ENCODE peak calls at places on chromosomes 4 and X, in six cellular contexts. One of them, this sample, is unnamed.

GRCh38 chr4:76562851-76563803 is 128.1 kb downstream of the SHROOM3 start:
- DNase-seq in AG09309: no peak
- DNase-seq in caudate nucleus: no peak
- DNase-seq in endodermal cell: no peak
- DNase-seq in stimulated activated effector memory CD8-positive, alpha-beta T cell treated with anti-CD3 and anti-CD28 coated beads, Interleukin-12 subunit alpha, Interleukin-12 subunit beta, amount 100 ng/mL, for 72 hours: no peak
- DNase-seq in activated CD4-positive, CD25-positive, alpha-beta regulatory T cell: no peak
- DNase-seq in this sample: no peak

GRCh38 chr4:77773101-77773500 is 46.1 kb downstream of the CNOT6L start:
- DNase-seq in endodermal cell: no peak
- DNase-seq in AG09309: no peak
- DNase-seq in caudate nucleus: no peak
- DNase-seq in stimulated activated effector memory CD8-positive, alpha-beta T cell treated with anti-CD3 and anti-CD28 coated beads, Interleukin-12 subunit alpha, Interleukin-12 subunit beta, amount 100 ng/mL, for 72 hours: no peak
- DNase-seq in activated CD4-positive, CD25-positive, alpha-beta regulatory T cell: no peak
- DNase-seq in this sample: no peak

GRCh38 chr4:91035276-91035675 is 908.1 kb downstream of the CCSER1 start:
- DNase-seq in AG09309: no peak
- DNase-seq in stimulated activated effector memory CD8-positive, alpha-beta T cell treated with anti-CD3 and anti-CD28 coated beads, Interleukin-12 subunit alpha, Interleukin-12 subunit beta, amount 100 ng/mL, for 72 hours: no peak
- DNase-seq in activated CD4-positive, CD25-positive, alpha-beta regulatory T cell: no peak
- DNase-seq in caudate nucleus: no peak
- DNase-seq in endodermal cell: no peak
- DNase-seq in this sample: no peak

GRCh38 chr4:78568640-78569261 is 17.2 kb downstream of the ANXA3 start:
- DNase-seq in endodermal cell: no peak
- DNase-seq in activated CD4-positive, CD25-positive, alpha-beta regulatory T cell: no peak
- DNase-seq in caudate nucleus: no peak
- DNase-seq in AG09309: no peak
- DNase-seq in stimulated activated effector memory CD8-positive, alpha-beta T cell treated with anti-CD3 and anti-CD28 coated beads, Interleukin-12 subunit alpha, Interleukin-12 subunit beta, amount 100 ng/mL, for 72 hours: no peak
- DNase-seq in this sample: no peak

GRCh38 chrX:447052-447451 is 60.3 kb upstream of the PPP2R3B start:
- DNase-seq in stimulated activated effector memory CD8-positive, alpha-beta T cell treated with anti-CD3 and anti-CD28 coated beads, Interleukin-12 subunit alpha, Interleukin-12 subunit beta, amount 100 ng/mL, for 72 hours: no peak
- DNase-seq in endodermal cell: no peak
- DNase-seq in activated CD4-positive, CD25-positive, alpha-beta regulatory T cell: no peak
- DNase-seq in AG09309: no peak
- DNase-seq in caudate nucleus: no peak
- DNase-seq in this sample: no peak

GRCh38 chrX:136250191-136251041 is 784 bp downstream of the MAP7D3 start:
- DNase-seq in stimulated activated effector memory CD8-positive, alpha-beta T cell treated with anti-CD3 and anti-CD28 coated beads, Interleukin-12 subunit alpha, Interleukin-12 subunit beta, amount 100 ng/mL, for 72 hours: no peak
- DNase-seq in activated CD4-positive, CD25-positive, alpha-beta regulatory T cell: no peak
- DNase-seq in AG09309: no peak
- DNase-seq in endodermal cell: peak
- DNase-seq in caudate nucleus: no peak
- DNase-seq in this sample: peak

GRCh38 chr4:154465085-154465484 is 26.5 kb downstream of the DCHS2 start:
- DNase-seq in activated CD4-positive, CD25-positive, alpha-beta regulatory T cell: no peak
- DNase-seq in caudate nucleus: no peak
- DNase-seq in AG09309: no peak
- DNase-seq in stimulated activated effector memory CD8-positive, alpha-beta T cell treated with anti-CD3 and anti-CD28 coated beads, Interleukin-12 subunit alpha, Interleukin-12 subunit beta, amount 100 ng/mL, for 72 hours: no peak
- DNase-seq in endodermal cell: no peak
- DNase-seq in this sample: no peak

GRCh38 chr4:156118821-156119220 is 165.2 kb upstream of the CTSO start:
- DNase-seq in activated CD4-positive, CD25-positive, alpha-beta regulatory T cell: no peak
- DNase-seq in stimulated activated effector memory CD8-positive, alpha-beta T cell treated with anti-CD3 and anti-CD28 coated beads, Interleukin-12 subunit alpha, Interleukin-12 subunit beta, amount 100 ng/mL, for 72 hours: no peak
- DNase-seq in caudate nucleus: no peak
- DNase-seq in endodermal cell: no peak
- DNase-seq in AG09309: no peak
- DNase-seq in this sample: no peak

GRCh38 chrX:107228486-107228819 is 22.0 kb downstream of the DNAAF6 start:
- DNase-seq in caudate nucleus: no peak
- DNase-seq in activated CD4-positive, CD25-positive, alpha-beta regulatory T cell: no peak
- DNase-seq in stimulated activated effector memory CD8-positive, alpha-beta T cell treated with anti-CD3 and anti-CD28 coated beads, Interleukin-12 subunit alpha, Interleukin-12 subunit beta, amount 100 ng/mL, for 72 hours: no peak
- DNase-seq in endodermal cell: no peak
- DNase-seq in AG09309: no peak
- DNase-seq in this sample: no peak

GRCh38 chrX:44157858-44158257 is 184.7 kb upstream of the NDP start:
- DNase-seq in stimulated activated effector memory CD8-positive, alpha-beta T cell treated with anti-CD3 and anti-CD28 coated beads, Interleukin-12 subunit alpha, Interleukin-12 subunit beta, amount 100 ng/mL, for 72 hours: no peak
- DNase-seq in AG09309: no peak
- DNase-seq in endodermal cell: no peak
- DNase-seq in caudate nucleus: no peak
- DNase-seq in activated CD4-positive, CD25-positive, alpha-beta regulatory T cell: no peak
- DNase-seq in this sample: no peak

GRCh38 chr4:184382189-184382846 is 92.0 kb downstream of the IRF2 start:
- DNase-seq in caudate nucleus: no peak
- DNase-seq in activated CD4-positive, CD25-positive, alpha-beta regulatory T cell: no peak
- DNase-seq in stimulated activated effector memory CD8-positive, alpha-beta T cell treated with anti-CD3 and anti-CD28 coated beads, Interleukin-12 subunit alpha, Interleukin-12 subunit beta, amount 100 ng/mL, for 72 hours: no peak
- DNase-seq in endodermal cell: peak
- DNase-seq in AG09309: no peak
- DNase-seq in this sample: no peak

GRCh38 chr4:29311231-29311630 is 1408.9 kb upstream of the PCDH7 start:
- DNase-seq in activated CD4-positive, CD25-positive, alpha-beta regulatory T cell: no peak
- DNase-seq in caudate nucleus: no peak
- DNase-seq in endodermal cell: no peak
- DNase-seq in AG09309: no peak
- DNase-seq in stimulated activated effector memory CD8-positive, alpha-beta T cell treated with anti-CD3 and anti-CD28 coated beads, Interleukin-12 subunit alpha, Interleukin-12 subunit beta, amount 100 ng/mL, for 72 hours: no peak
- DNase-seq in this sample: no peak

GRCh38 chrX:150212672-150213480 is 150.2 kb upstream of the MAMLD1 start:
- DNase-seq in activated CD4-positive, CD25-positive, alpha-beta regulatory T cell: no peak
- DNase-seq in stimulated activated effector memory CD8-positive, alpha-beta T cell treated with anti-CD3 and anti-CD28 coated beads, Interleukin-12 subunit alpha, Interleukin-12 subunit beta, amount 100 ng/mL, for 72 hours: no peak
- DNase-seq in AG09309: no peak
- DNase-seq in endodermal cell: peak
- DNase-seq in caudate nucleus: no peak
- DNase-seq in this sample: peak

GRCh38 chr4:13547563-13548041 is 3.3 kb upstream of the NKX3-2 start:
- DNase-seq in stimulated activated effector memory CD8-positive, alpha-beta T cell treated with anti-CD3 and anti-CD28 coated beads, Interleukin-12 subunit alpha, Interleukin-12 subunit beta, amount 100 ng/mL, for 72 hours: no peak
- DNase-seq in caudate nucleus: no peak
- DNase-seq in endodermal cell: peak
- DNase-seq in AG09309: no peak
- DNase-seq in activated CD4-positive, CD25-positive, alpha-beta regulatory T cell: no peak
- DNase-seq in this sample: peak

GRCh38 chrX:147183161-147183560 is 368.6 kb upstream of the CXorf51A start:
- DNase-seq in caudate nucleus: no peak
- DNase-seq in activated CD4-positive, CD25-positive, alpha-beta regulatory T cell: no peak
- DNase-seq in AG09309: no peak
- DNase-seq in endodermal cell: no peak
- DNase-seq in stimulated activated effector memory CD8-positive, alpha-beta T cell treated with anti-CD3 and anti-CD28 coated beads, Interleukin-12 subunit alpha, Interleukin-12 subunit beta, amount 100 ng/mL, for 72 hours: no peak
- DNase-seq in this sample: no peak

GRCh38 chrX:154002215-154002719 is 17.4 kb downstream of the IRAK1 start:
- DNase-seq in AG09309: peak
- DNase-seq in caudate nucleus: no peak
- DNase-seq in activated CD4-positive, CD25-positive, alpha-beta regulatory T cell: no peak
- DNase-seq in endodermal cell: no peak
- DNase-seq in stimulated activated effector memory CD8-positive, alpha-beta T cell treated with anti-CD3 and anti-CD28 coated beads, Interleukin-12 subunit alpha, Interleukin-12 subunit beta, amount 100 ng/mL, for 72 hours: no peak
- DNase-seq in this sample: no peak

GRCh38 chr4:140151700-140152014 is 2.3 kb downstream of the MAML3 start:
- DNase-seq in caudate nucleus: no peak
- DNase-seq in AG09309: no peak
- DNase-seq in activated CD4-positive, CD25-positive, alpha-beta regulatory T cell: peak
- DNase-seq in stimulated activated effector memory CD8-positive, alpha-beta T cell treated with anti-CD3 and anti-CD28 coated beads, Interleukin-12 subunit alpha, Interleukin-12 subunit beta, amount 100 ng/mL, for 72 hours: no peak
- DNase-seq in endodermal cell: no peak
- DNase-seq in this sample: peak

GRCh38 chrX:3184176-3184930 is 143.1 kb downstream of the ARSF start:
- DNase-seq in endodermal cell: no peak
- DNase-seq in AG09309: peak
- DNase-seq in activated CD4-positive, CD25-positive, alpha-beta regulatory T cell: no peak
- DNase-seq in stimulated activated effector memory CD8-positive, alpha-beta T cell treated with anti-CD3 and anti-CD28 coated beads, Interleukin-12 subunit alpha, Interleukin-12 subunit beta, amount 100 ng/mL, for 72 hours: no peak
- DNase-seq in caudate nucleus: no peak
- DNase-seq in this sample: no peak

GRCh38 chr4:73725499-73725898 is 14.9 kb upstream of the CXCL8 start:
- DNase-seq in activated CD4-positive, CD25-positive, alpha-beta regulatory T cell: no peak
- DNase-seq in stimulated activated effector memory CD8-positive, alpha-beta T cell treated with anti-CD3 and anti-CD28 coated beads, Interleukin-12 subunit alpha, Interleukin-12 subunit beta, amount 100 ng/mL, for 72 hours: no peak
- DNase-seq in AG09309: no peak
- DNase-seq in endodermal cell: no peak
- DNase-seq in caudate nucleus: no peak
- DNase-seq in this sample: no peak

GRCh38 chrX:37684426-37684825 is 1.2 kb upstream of the XK start:
- DNase-seq in AG09309: no peak
- DNase-seq in endodermal cell: no peak
- DNase-seq in activated CD4-positive, CD25-positive, alpha-beta regulatory T cell: no peak
- DNase-seq in stimulated activated effector memory CD8-positive, alpha-beta T cell treated with anti-CD3 and anti-CD28 coated beads, Interleukin-12 subunit alpha, Interleukin-12 subunit beta, amount 100 ng/mL, for 72 hours: no peak
- DNase-seq in caudate nucleus: no peak
- DNase-seq in this sample: no peak

GRCh38 chr4:31917334-31917733 is 1197.2 kb downstream of the PCDH7 start:
- DNase-seq in caudate nucleus: no peak
- DNase-seq in activated CD4-positive, CD25-positive, alpha-beta regulatory T cell: no peak
- DNase-seq in AG09309: no peak
- DNase-seq in endodermal cell: no peak
- DNase-seq in stimulated activated effector memory CD8-positive, alpha-beta T cell treated with anti-CD3 and anti-CD28 coated beads, Interleukin-12 subunit alpha, Interleukin-12 subunit beta, amount 100 ng/mL, for 72 hours: no peak
- DNase-seq in this sample: no peak

GRCh38 chr4:18568600-18568999 is 547.0 kb upstream of the LCORL start:
- DNase-seq in stimulated activated effector memory CD8-positive, alpha-beta T cell treated with anti-CD3 and anti-CD28 coated beads, Interleukin-12 subunit alpha, Interleukin-12 subunit beta, amount 100 ng/mL, for 72 hours: no peak
- DNase-seq in AG09309: no peak
- DNase-seq in caudate nucleus: no peak
- DNase-seq in activated CD4-positive, CD25-positive, alpha-beta regulatory T cell: no peak
- DNase-seq in endodermal cell: no peak
- DNase-seq in this sample: no peak

GRCh38 chrX:107117993-107118321 is 665 bp downstream of the RBM41 start:
- DNase-seq in AG09309: no peak
- DNase-seq in endodermal cell: no peak
- DNase-seq in activated CD4-positive, CD25-positive, alpha-beta regulatory T cell: no peak
- DNase-seq in caudate nucleus: no peak
- DNase-seq in stimulated activated effector memory CD8-positive, alpha-beta T cell treated with anti-CD3 and anti-CD28 coated beads, Interleukin-12 subunit alpha, Interleukin-12 subunit beta, amount 100 ng/mL, for 72 hours: no peak
- DNase-seq in this sample: no peak

GRCh38 chr4:174681723-174682300 is 147.2 kb downstream of the GLRA3 start:
- DNase-seq in stimulated activated effector memory CD8-positive, alpha-beta T cell treated with anti-CD3 and anti-CD28 coated beads, Interleukin-12 subunit alpha, Interleukin-12 subunit beta, amount 100 ng/mL, for 72 hours: no peak
- DNase-seq in caudate nucleus: no peak
- DNase-seq in AG09309: peak
- DNase-seq in endodermal cell: no peak
- DNase-seq in activated CD4-positive, CD25-positive, alpha-beta regulatory T cell: no peak
- DNase-seq in this sample: no peak

GRCh38 chr4:99653921-99654890 is 3.4 kb downstream of the C4orf54 start:
- DNase-seq in activated CD4-positive, CD25-positive, alpha-beta regulatory T cell: no peak
- DNase-seq in caudate nucleus: no peak
- DNase-seq in AG09309: no peak
- DNase-seq in endodermal cell: no peak
- DNase-seq in stimulated activated effector memory CD8-positive, alpha-beta T cell treated with anti-CD3 and anti-CD28 coated beads, Interleukin-12 subunit alpha, Interleukin-12 subunit beta, amount 100 ng/mL, for 72 hours: no peak
- DNase-seq in this sample: no peak

GRCh38 chrX:119682019-119682989 is 10.7 kb downstream of the SEPTIN6 start:
- DNase-seq in activated CD4-positive, CD25-positive, alpha-beta regulatory T cell: peak
- DNase-seq in endodermal cell: no peak
- DNase-seq in AG09309: no peak
- DNase-seq in stimulated activated effector memory CD8-positive, alpha-beta T cell treated with anti-CD3 and anti-CD28 coated beads, Interleukin-12 subunit alpha, Interleukin-12 subunit beta, amount 100 ng/mL, for 72 hours: no peak
- DNase-seq in caudate nucleus: no peak
- DNase-seq in this sample: no peak

GRCh38 chr4:165502919-165503907 is 124.4 kb downstream of the CPE start:
- DNase-seq in activated CD4-positive, CD25-positive, alpha-beta regulatory T cell: no peak
- DNase-seq in stimulated activated effector memory CD8-positive, alpha-beta T cell treated with anti-CD3 and anti-CD28 coated beads, Interleukin-12 subunit alpha, Interleukin-12 subunit beta, amount 100 ng/mL, for 72 hours: no peak
- DNase-seq in endodermal cell: no peak
- DNase-seq in AG09309: no peak
- DNase-seq in caudate nucleus: no peak
- DNase-seq in this sample: no peak

GRCh38 chr4:24476209-24476781 is 108.1 kb downstream of the DHX15 start:
- DNase-seq in activated CD4-positive, CD25-positive, alpha-beta regulatory T cell: no peak
- DNase-seq in caudate nucleus: no peak
- DNase-seq in stimulated activated effector memory CD8-positive, alpha-beta T cell treated with anti-CD3 and anti-CD28 coated beads, Interleukin-12 subunit alpha, Interleukin-12 subunit beta, amount 100 ng/mL, for 72 hours: no peak
- DNase-seq in AG09309: no peak
- DNase-seq in endodermal cell: no peak
- DNase-seq in this sample: peak

GRCh38 chr4:108377021-108377420 is 208.3 kb upstream of the LEF1 start:
- DNase-seq in activated CD4-positive, CD25-positive, alpha-beta regulatory T cell: no peak
- DNase-seq in caudate nucleus: no peak
- DNase-seq in AG09309: no peak
- DNase-seq in endodermal cell: no peak
- DNase-seq in stimulated activated effector memory CD8-positive, alpha-beta T cell treated with anti-CD3 and anti-CD28 coated beads, Interleukin-12 subunit alpha, Interleukin-12 subunit beta, amount 100 ng/mL, for 72 hours: no peak
- DNase-seq in this sample: no peak

GRCh38 chr4:6221851-6222760 is 21.8 kb upstream of the JAKMIP1 start:
- DNase-seq in AG09309: no peak
- DNase-seq in stimulated activated effector memory CD8-positive, alpha-beta T cell treated with anti-CD3 and anti-CD28 coated beads, Interleukin-12 subunit alpha, Interleukin-12 subunit beta, amount 100 ng/mL, for 72 hours: peak
- DNase-seq in endodermal cell: peak
- DNase-seq in caudate nucleus: no peak
- DNase-seq in activated CD4-positive, CD25-positive, alpha-beta regulatory T cell: no peak
- DNase-seq in this sample: peak

GRCh38 chr4:177596035-177596434 is 153.8 kb upstream of the AGA start:
- DNase-seq in activated CD4-positive, CD25-positive, alpha-beta regulatory T cell: no peak
- DNase-seq in stimulated activated effector memory CD8-positive, alpha-beta T cell treated with anti-CD3 and anti-CD28 coated beads, Interleukin-12 subunit alpha, Interleukin-12 subunit beta, amount 100 ng/mL, for 72 hours: no peak
- DNase-seq in AG09309: peak
- DNase-seq in caudate nucleus: peak
- DNase-seq in endodermal cell: peak
- DNase-seq in this sample: no peak